ENCODE peak calls at places on chromosomes 12 and 14, in eight cellular contexts. T is left ventricle myocardium inferior, J is fibroblast of mammary gland, M is right lobe of liver, F is kidney, W is fibroblast of lung, R is astrocyte, V is cardiac fibroblast. C is an unnamed sample.

GRCh38 chr12:130031571-130032189 is 127.9 kb upstream of the TMEM132D start:
- DNase-seq in V (peak; percentile 16), F (no peak), T (peak; percentile 29), J (peak; percentile 26), W (no peak), M (no peak), R (no peak), C (no peak)

GRCh38 chr12:93072340-93072739 is 143.2 kb upstream of the EEA1 start:
- DNase-seq in W (no peak), M (no peak), V (no peak), R (no peak), J (no peak), T (no peak), F (no peak), C (no peak)

GRCh38 chr12:48004039-48004940 is at the start of gene COL2A1:
- DNase-seq in F (no peak), J (no peak), V (no peak), T (no peak), R (no peak), W (peak; percentile 15), M (no peak), C (peak; percentile 55)

GRCh38 chr14:77485901-77486678 is 12.5 kb downstream of the ISM2 start:
- DNase-seq in W (no peak), T (no peak), J (peak; percentile 82), R (peak; percentile 88), V (no peak), M (no peak), F (no peak), C (peak; percentile 45)

GRCh38 chr12:113413488-113413939 is 8.7 kb upstream of the SDSL start:
- DNase-seq in M (peak; percentile 92), V (peak; percentile 49), J (peak; percentile 40), F (no peak), R (no peak), T (no peak), W (no peak), C (peak; percentile 21)

GRCh38 chr12:28083816-28084678 is 106.2 kb upstream of the CCDC91 start:
- DNase-seq in M (no peak), F (no peak), W (peak; percentile 18), J (peak; percentile 48), R (no peak), T (no peak), V (peak; percentile 33), C (no peak)

GRCh38 chr12:70885952-70886351 is 34.6 kb downstream of the PTPRR start:
- DNase-seq in M (no peak), V (peak; percentile 5), T (no peak), W (peak; percentile 24), J (peak; percentile 12), F (no peak), R (no peak), C (peak; percentile 67)

GRCh38 chr14:36773558-36773957 is 111.9 kb downstream of the PAX9 start:
- DNase-seq in W (no peak), J (peak; percentile 6), V (no peak), F (no peak), R (peak; percentile 14), M (no peak), T (no peak), C (no peak)

GRCh38 chr14:75562048-75562447 is 16.4 kb upstream of the FLVCR2 start:
- DNase-seq in V (no peak), T (no peak), R (no peak), M (no peak), F (no peak), W (no peak), J (no peak), C (peak; percentile 28)

GRCh38 chr12:7197846-7198245 is 8.4 kb downstream of the PEX5 start:
- DNase-seq in V (no peak), W (no peak), F (no peak), M (no peak), J (no peak), R (no peak), T (no peak), C (no peak)

GRCh38 chr14:30521899-30522736 is 36.8 kb upstream of the G2E3 start:
- DNase-seq in J (peak; percentile 62), V (peak; percentile 65), T (no peak), F (no peak), M (no peak), W (peak; percentile 67), R (peak; percentile 14), C (peak; percentile 10)

GRCh38 chr12:124481257-124481750 is 86.1 kb downstream of the NCOR2 start:
- DNase-seq in F (peak; percentile 79), W (no peak), T (peak; percentile 16), M (peak; percentile 54), V (no peak), R (no peak), J (no peak), C (no peak)

GRCh38 chr12:51322452-51322851 is 1.5 kb downstream of the BIN2 start:
- DNase-seq in M (no peak), V (no peak), F (no peak), W (no peak), R (no peak), J (no peak), T (no peak), C (no peak)

GRCh38 chr14:95984206-95984605 is 55.0 kb upstream of the C14orf132 start:
- DNase-seq in W (no peak), J (no peak), M (no peak), V (no peak), F (no peak), T (no peak), R (no peak), C (no peak)

GRCh38 chr14:95980402-95980801 is 58.8 kb upstream of the C14orf132 start:
- DNase-seq in V (no peak), M (no peak), W (no peak), F (no peak), J (no peak), T (no peak), R (no peak), C (no peak)

GRCh38 chr14:95981939-95982338 is 57.2 kb upstream of the C14orf132 start:
- DNase-seq in F (no peak), W (no peak), R (no peak), M (no peak), T (no peak), V (no peak), J (no peak), C (no peak)

DNA sequence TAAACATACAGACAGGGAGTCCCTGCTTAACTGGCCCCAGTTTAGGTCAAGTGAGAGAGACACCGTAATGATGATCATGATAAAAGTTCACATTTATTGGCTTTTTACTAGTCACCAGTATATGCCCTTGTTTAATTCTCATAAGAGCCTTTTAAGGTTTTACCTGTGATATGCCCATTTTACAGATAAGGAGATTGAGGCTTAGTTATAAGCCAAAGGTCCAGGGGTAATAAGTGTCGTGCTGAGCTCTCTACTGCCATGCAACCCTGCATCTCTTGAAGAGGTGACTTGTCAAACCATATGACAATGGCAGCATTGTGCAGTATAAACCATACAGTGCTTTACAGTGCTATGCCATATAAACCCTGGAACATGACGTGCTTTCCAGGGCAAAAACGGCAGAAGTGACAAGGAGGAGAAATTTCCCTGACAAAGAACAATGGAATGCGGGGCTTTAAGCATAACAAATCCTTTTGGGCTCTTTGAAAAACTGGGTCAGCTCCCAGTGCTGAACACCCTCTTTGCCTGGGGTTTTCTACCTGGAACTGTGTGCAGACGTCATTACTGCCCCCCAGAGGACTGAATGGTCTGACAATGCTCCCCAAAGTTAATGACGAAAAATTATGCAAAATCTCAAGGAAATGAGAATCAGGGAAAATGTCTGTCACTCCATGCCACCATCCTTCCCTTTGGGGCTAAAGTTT is 59.7 kb upstream of the C14orf132 start:
- DNase-seq in V (no peak), M (no peak), W (no peak), R (no peak), F (no peak), T (no peak), J (no peak), C (peak; percentile 18)
- TF ChIP-seq CTCF in V (no peak), M (no peak), W (no peak), R (no peak), F (no peak), T (no peak), J (peak; percentile 3), C (no peak)

DNA sequence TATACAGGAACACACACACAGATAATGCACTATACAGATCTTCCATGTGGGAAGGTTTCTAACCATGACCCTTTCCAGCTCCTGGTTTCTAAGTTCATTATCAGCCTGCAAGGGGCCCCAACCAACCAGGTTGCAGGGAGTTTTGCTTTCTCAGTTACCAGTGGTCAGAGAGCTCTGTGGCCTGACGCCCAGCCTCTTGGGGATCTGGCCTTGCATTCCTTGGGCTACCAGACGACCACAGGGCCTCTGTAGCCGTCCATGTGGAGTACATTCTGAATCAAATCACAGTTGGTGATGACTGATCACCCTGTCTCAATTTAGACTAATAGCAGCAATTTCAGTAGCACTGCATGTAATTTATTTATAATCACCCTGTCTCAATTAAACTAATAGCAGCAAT is 47.5 kb downstream of the PAH start:
- DNase-seq in W (no peak), M (no peak), F (no peak), R (no peak), T (no peak), V (no peak), J (no peak), C (no peak)
- H3K4me3 ChIP-seq in W (no peak overlapping the region), M (no peak overlapping the region), F (no peak overlapping the region), R (no peak overlapping the region), T (no peak overlapping the region), V (no peak overlapping the region), J (no peak overlapping the region), C (no peak overlapping the region)

GRCh38 chr12:99386907-99387306 is 260.6 kb upstream of the GARIN6 start:
- DNase-seq in T (no peak), V (peak; percentile 28), R (peak; percentile 29), W (peak; percentile 37), M (no peak), J (peak; percentile 51), F (no peak), C (peak; percentile 1)
- TF ChIP-seq CTCF in T (no peak), V (peak; percentile 31), R (peak; percentile 42), W (no peak), M (peak; percentile 17), J (peak; percentile 43), F (no peak), C (peak; percentile 32)

GRCh38 chr14:72925171-72925759 is 999 bp upstream of the DCAF4 start:
- DNase-seq in M (no peak), F (no peak), V (no peak), R (no peak), T (no peak), J (no peak), W (no peak), C (no peak)
- H3K4me3 ChIP-seq in M (no peak overlapping the region), F (no peak overlapping the region), V (no peak overlapping the region), R (peak overlapping the region; percentile 78), T (peak overlapping the region; percentile 79), J (no peak overlapping the region), W (no peak overlapping the region), C (peak overlapping the region; percentile 76)

C was measured in foreskin fibroblast.